ENCODE peak calls at places on chromosome 11, in nine cellular contexts. R is cardiac fibroblast; G is activated T-cell treated with anti-CD3 and anti-CD28 coated beads, Interleukin-2, amount 50 U/mL, for 1 hour; K is suprapubic skin; F is A172; E is activated naive CD4-positive, alpha-beta T cell; D is cardiac muscle cell; N is cerebellum; Y is stimulated activated CD4-positive, alpha-beta T cell treated with anti-CD3 and anti-CD28 coated beads, Interleukin-12 subunit alpha, Interleukin-12 subunit beta, amount 100 ng/mL, for 48 hours. C is an unnamed sample.

GRCh38 chr11:8963569-8964323 is 496 bp downstream of the TMEM9B start:
- DNase-seq in D (no peak), F (peak), K (peak), N (peak), R (no peak), Y (peak), E (peak), G (no peak), C (peak)

GRCh38 chr11:126834149-126834548 is 166.4 kb downstream of the KIRREL3 start:
- DNase-seq in N (no peak), R (peak), K (no peak), D (peak), Y (no peak), F (peak), E (no peak), G (no peak), C (peak)

GRCh38 chr11:11978792-11979486 is 29.5 kb downstream of the DKK3 start:
- DNase-seq in R (peak), G (no peak), F (peak), N (no peak), D (peak), Y (no peak), K (no peak), E (no peak), C (peak)

GRCh38 chr11:77003954-77004353 is 30.2 kb upstream of the B3GNT6 start:
- DNase-seq in K (no peak), F (no peak), R (peak), N (no peak), G (no peak), E (no peak), Y (no peak), D (no peak), C (peak)

GRCh38 chr11:126158054-126158791 is 53.2 kb downstream of the RPUSD4 start:
- DNase-seq in N (no peak), E (no peak), F (no peak), Y (no peak), D (no peak), K (no peak), R (no peak), G (no peak), C (no peak)

GRCh38 chr11:72573380-72573949 is 100.8 kb downstream of the PDE2A start:
- DNase-seq in Y (no peak), G (no peak), E (no peak), R (peak), D (peak), N (no peak), K (peak), F (peak), C (peak)

GRCh38 chr11:1785749-1786261 is 22.1 kb upstream of the CTSD start:
- DNase-seq in R (no peak), F (no peak), K (no peak), E (no peak), N (no peak), D (no peak), G (no peak), Y (no peak), C (no peak)

GRCh38 chr11:103594283-103594682 is 442.2 kb upstream of the DDI1 start:
- DNase-seq in E (no peak), G (no peak), K (no peak), F (no peak), Y (no peak), N (no peak), D (no peak), R (no peak), C (no peak)

GRCh38 chr11:16806791-16807190 is 68.3 kb downstream of the C11orf58 start:
- DNase-seq in G (no peak), R (no peak), K (no peak), F (no peak), Y (no peak), N (no peak), D (peak), E (no peak), C (no peak)

GRCh38 chr11:79159657-79160450 is 281.0 kb downstream of the TENM4 start:
- DNase-seq in G (no peak), F (no peak), Y (no peak), R (no peak), N (no peak), E (no peak), K (no peak), D (peak), C (no peak)

GRCh38 chr11:23688835-23689234 is 808.0 kb upstream of the LUZP2 start:
- DNase-seq in F (peak), D (peak), G (no peak), Y (no peak), R (peak), N (no peak), E (no peak), K (no peak), C (peak)

GRCh38 chr11:15107730-15108515 is 6.8 kb upstream of the INSC start:
- DNase-seq in D (no peak), Y (no peak), R (peak), N (no peak), E (no peak), F (no peak), G (no peak), K (no peak), C (peak)

GRCh38 chr11:68933605-68934320 is 30.1 kb downstream of the IGHMBP2 start:
- DNase-seq in E (no peak), K (no peak), D (no peak), R (no peak), G (no peak), Y (no peak), N (no peak), F (no peak), C (no peak)

GRCh38 chr11:113907155-113907554 is 2.6 kb downstream of the HTR3B start:
- DNase-seq in R (no peak), F (no peak), E (no peak), Y (no peak), G (no peak), K (no peak), N (no peak), D (no peak), C (no peak)

GRCh38 chr11:12765428-12765827 is 91.2 kb downstream of the TEAD1 start:
- DNase-seq in E (no peak), D (no peak), N (no peak), R (peak), K (no peak), Y (no peak), G (no peak), F (no peak), C (no peak)

GRCh38 chr11:65853249-65853979 is 4.6 kb downstream of the CFL1 start:
- DNase-seq in N (no peak), G (no peak), Y (no peak), E (no peak), D (no peak), K (peak), R (no peak), F (no peak), C (no peak)

GRCh38 chr11:62127941-62128770 is 4.3 kb downstream of the INCENP start:
- DNase-seq in R (no peak), E (no peak), N (no peak), D (no peak), F (no peak), G (no peak), Y (no peak), K (peak), C (no peak)

GRCh38 chr11:121881806-121882205 is 234.2 kb downstream of the BLID start:
- DNase-seq in R (peak), Y (no peak), E (no peak), K (no peak), N (no peak), D (peak), F (no peak), G (no peak), C (peak)